ENCODE peak calls at places on chromosomes 2 and 18, in five cellular contexts. R is body of pancreas, S is left lung, Z is PC-3, L is ascending aorta. V is an unnamed sample.

GRCh38 chr2:165871025-165871424 is 77.0 kb upstream of the GALNT3 start:
- DNase-seq in Z (no peak), S (no peak), R (no peak), L (no peak), V (no peak)

GRCh38 chr2:23468384-23469141 is 83.6 kb downstream of the KLHL29 start:
- DNase-seq in R (no peak), S (no peak), Z (no peak), L (peak; percentile 45), V (no peak)

GRCh38 chr2:36439084-36439483 is 83.5 kb downstream of the CRIM1 start:
- DNase-seq in Z (no peak), R (no peak), S (no peak), L (no peak), V (no peak)

GRCh38 chr2:172836386-172837200 is 100.9 kb downstream of the RAPGEF4 start:
- DNase-seq in R (no peak), Z (peak; percentile 94), S (no peak), L (no peak), V (no peak)

GRCh38 chr2:42249284-42249683 is 80.1 kb downstream of the EML4 start:
- DNase-seq in L (no peak), R (no peak), S (no peak), Z (no peak), V (no peak)

GRCh38 chr18:6729247-6730091 is at the start of gene ARHGAP28:
- DNase-seq in L (peak; percentile 66), Z (peak; percentile 89), R (peak; percentile 83), S (peak; percentile 82), V (peak; percentile 94)

GRCh38 chr18:8661754-8662573 is 43.4 kb upstream of the MTCL1 start:
- DNase-seq in R (no peak), S (no peak), L (no peak), Z (peak; percentile 53), V (no peak)

GRCh38 chr2:173667415-173667814 is 297.8 kb downstream of the SP3 start:
- DNase-seq in S (no peak), L (no peak), Z (peak; percentile 39), R (no peak), V (no peak)

GRCh38 chr2:15795426-15795825 is 144.9 kb upstream of the MYCN start:
- DNase-seq in R (no peak), Z (no peak), S (no peak), L (no peak), V (peak; percentile 39)

GRCh38 chr2:64260817-64261216 is 116.6 kb upstream of the PELI1 start:
- DNase-seq in R (no peak), Z (no peak), L (peak; percentile 77), S (peak; percentile 81), V (no peak)

GRCh38 chr2:162317910-162318279 is 589 bp downstream of the IFIH1 start:
- DNase-seq in R (peak; percentile 47), Z (peak; percentile 49), S (peak; percentile 46), L (peak; percentile 67), V (peak; percentile 26)

GRCh38 chr2:200399046-200399445 is 92.6 kb downstream of the SPATS2L start:
- DNase-seq in S (no peak), R (no peak), L (no peak), Z (peak; percentile 74), V (no peak)

GRCh38 chr18:36287653-36288052 is 9.9 kb upstream of the FHOD3 start:
- DNase-seq in L (no peak), S (no peak), R (no peak), Z (no peak), V (no peak)

GRCh38 chr2:47520302-47520630 is 117.3 kb downstream of the MSH2 start:
- DNase-seq in S (no peak), R (no peak), Z (no peak), L (no peak), V (no peak)

GRCh38 chr2:9836074-9836473 is 7.2 kb upstream of the TAF1B start:
- DNase-seq in S (no peak), Z (no peak), L (no peak), R (no peak), V (no peak)

GRCh38 chr2:211035548-211036185 is 479.3 kb downstream of the CPS1 start:
- DNase-seq in L (no peak), Z (peak; percentile 72), R (no peak), S (no peak), V (no peak)

GRCh38 chr2:55099878-55100820 is 49.9 kb upstream of the RTN4 start:
- DNase-seq in Z (peak; percentile 53), L (no peak), R (no peak), S (no peak), V (no peak)

GRCh38 chr18:57466745-57467144 is 31.6 kb downstream of the ONECUT2 start:
- DNase-seq in Z (no peak), L (no peak), S (no peak), R (no peak), V (no peak)

GRCh38 chr2:121213386-121213785 is 71.6 kb downstream of the TFCP2L1 start:
- DNase-seq in L (no peak), Z (no peak), S (no peak), R (no peak), V (no peak)
- H3K4me1 ChIP-seq in L (no peaks in the 10 kb centered on the region), Z (peaks cover 19% of the 10 kb centered on the region), S (no peaks in the 10 kb centered on the region), R (peaks cover 16% of the 10 kb centered on the region), V (no peaks in the 10 kb centered on the region)

GRCh38 chr2:68236080-68236734 is 16.1 kb downstream of the PPP3R1 start:
- DNase-seq in L (no peak), S (no peak), R (no peak), Z (no peak), V (no peak)
- H3K4me1 ChIP-seq in L (peaks cover 42% of the 10 kb centered on the region), S (peaks cover 36% of the 10 kb centered on the region), R (peaks cover 53% of the 10 kb centered on the region), Z (peaks cover 31% of the 10 kb centered on the region), V (peaks cover 13% of the 10 kb centered on the region)

GRCh38 chr2:53558867-53559266 is 208.7 kb upstream of the CHAC2 start:
- DNase-seq in L (no peak), R (no peak), Z (no peak), S (no peak), V (no peak)

GRCh38 chr2:53567073-53567472 is 200.5 kb upstream of the CHAC2 start:
- DNase-seq in R (no peak), Z (no peak), S (no peak), L (no peak), V (no peak)

GRCh38 chr2:53561155-53561554 is 206.4 kb upstream of the CHAC2 start:
- DNase-seq in L (no peak), S (no peak), Z (no peak), R (no peak), V (no peak)

GRCh38 chr2:53559302-53559967 is 208.2 kb upstream of the CHAC2 start:
- DNase-seq in R (no peak), S (no peak), L (no peak), Z (peak; percentile 80), V (no peak)

GRCh38 chr2:53562407-53562806 is 205.2 kb upstream of the CHAC2 start:
- DNase-seq in L (no peak), R (no peak), S (no peak), Z (no peak), V (no peak)
- H3K4me1 ChIP-seq in L (no peaks in the 10 kb centered on the region), R (no peaks in the 10 kb centered on the region), S (no peaks in the 10 kb centered on the region), Z (peaks cover 10% of the 10 kb centered on the region), V (no peaks in the 10 kb centered on the region)

GRCh38 chr2:205702576-205702975 is 20.3 kb downstream of the NRP2 start:
- DNase-seq in S (no peak), Z (peak; percentile 49), R (no peak), L (no peak), V (no peak)
- H3K4me1 ChIP-seq in S (peaks cover 40% of the 10 kb centered on the region), Z (peaks cover 44% of the 10 kb centered on the region), R (peaks cover 7% of the 10 kb centered on the region), L (peaks cover 31% of the 10 kb centered on the region), V (peaks cover 51% of the 10 kb centered on the region)